ENCODE peak calls at places on chromosomes 6 and 20, in seven cellular contexts. K is NCI-H1092 treated with DMSO at 0.1 percent for 48 hours; P is posterior cingulate gyrus; X is activated CD8-positive, alpha-beta memory T cell treated with anti-CD3 and anti-CD28 coated beads, Interleukin-2, amount 50 U/mL, for 4 hours; O is breast epithelium; F is substantia nigra; H is CD8-positive, alpha-beta T cell. Z is an unnamed sample.

GRCh38 chr6:158854214-158855101 is 35.3 kb upstream of the EZR start:
- DNase-seq in K (no peak), P (no peak), X (no peak), O (no peak), F (no peak), H (peak; percentile 29), Z (no peak)

GRCh38 chr6:117605169-117605826 is 3.0 kb upstream of the GOPC start:
- DNase-seq in K (peak; percentile 60), P (peak; percentile 24), X (peak; percentile 39), O (no peak), F (no peak), H (peak; percentile 43), Z (peak; percentile 69)

GRCh38 chr6:91816335-91816734 is 1229.5 kb upstream of the MAP3K7 start:
- DNase-seq in K (no peak), P (no peak), X (no peak), O (no peak), F (no peak), H (no peak), Z (no peak)

GRCh38 chr6:35094183-35094582 is 47.0 kb downstream of the TCP11 start:
- DNase-seq in K (no peak), P (no peak), X (no peak), O (no peak), F (no peak), H (no peak), Z (no peak)

GRCh38 chr6:165049362-165049761 is 260.0 kb downstream of the C6orf118 start:
- DNase-seq in K (peak; percentile 35), P (no peak), X (no peak), O (no peak), F (no peak), H (no peak), Z (peak; percentile 60)

GRCh38 chr20:3115190-3116107 is 30.9 kb upstream of the AVP start:
- DNase-seq in K (peak; percentile 42), P (no peak), X (no peak), O (no peak), F (no peak), H (peak; percentile 18), Z (peak; percentile 85)

GRCh38 chr6:50236164-50236563 is 186.4 kb upstream of the DEFB112 start:
- DNase-seq in K (no peak), P (no peak), X (no peak), O (no peak), F (no peak), H (no peak), Z (no peak)

GRCh38 chr20:17856024-17856564 is 112.5 kb downstream of the SNX5 start:
- DNase-seq in K (no peak), P (no peak), X (no peak), O (no peak), F (no peak), H (no peak), Z (no peak)

GRCh38 chr6:582370-582769 is 74.5 kb downstream of the HUS1B start:
- DNase-seq in K (no peak), P (no peak), X (no peak), O (no peak), F (no peak), H (no peak), Z (no peak)